ENCODE peak calls at places on chromosome 1, in eight cellular contexts. One of them, this sample, is unnamed.

GRCh38 chr1:103948526-103948925 is 198.8 kb downstream of the AMY1C start:
- DNase-seq in brain microvascular endothelial cell: no peak
- DNase-seq in upper lobe of left lung: no peak
- DNase-seq in activated CD4-positive, alpha-beta T cell treated with anti-CD3 and anti-CD28 coated beads, Interleukin-2, amount 50 U/mL, for 1 hour: no peak
- DNase-seq in stimulated activated naive CD8-positive, alpha-beta T cell treated with anti-CD3 and anti-CD28 coated beads, Interleukin-15, amount 100 ng/mL, for 72 hours: no peak
- DNase-seq in GOT3: no peak
- DNase-seq in head of caudate nucleus: no peak
- DNase-seq in WTC11: no peak
- DNase-seq in this sample: no peak

GRCh38 chr1:42340093-42340492 is 5.1 kb upstream of the FOXJ3 start:
- DNase-seq in GOT3: no peak
- DNase-seq in head of caudate nucleus: no peak
- DNase-seq in stimulated activated naive CD8-positive, alpha-beta T cell treated with anti-CD3 and anti-CD28 coated beads, Interleukin-15, amount 100 ng/mL, for 72 hours: no peak
- DNase-seq in upper lobe of left lung: no peak
- DNase-seq in brain microvascular endothelial cell: no peak
- DNase-seq in activated CD4-positive, alpha-beta T cell treated with anti-CD3 and anti-CD28 coated beads, Interleukin-2, amount 50 U/mL, for 1 hour: no peak
- DNase-seq in WTC11: no peak
- DNase-seq in this sample: no peak

GRCh38 chr1:53543130-53543770 is 84.1 kb downstream of the DMRTB1 start:
- DNase-seq in upper lobe of left lung: no peak
- DNase-seq in brain microvascular endothelial cell: no peak
- DNase-seq in stimulated activated naive CD8-positive, alpha-beta T cell treated with anti-CD3 and anti-CD28 coated beads, Interleukin-15, amount 100 ng/mL, for 72 hours: no peak
- DNase-seq in WTC11: no peak
- DNase-seq in activated CD4-positive, alpha-beta T cell treated with anti-CD3 and anti-CD28 coated beads, Interleukin-2, amount 50 U/mL, for 1 hour: no peak
- DNase-seq in GOT3: no peak
- DNase-seq in head of caudate nucleus: no peak
- DNase-seq in this sample: no peak

GRCh38 chr1:14738235-14738634 is 139.8 kb downstream of the KAZN start:
- DNase-seq in upper lobe of left lung: no peak
- DNase-seq in head of caudate nucleus: no peak
- DNase-seq in activated CD4-positive, alpha-beta T cell treated with anti-CD3 and anti-CD28 coated beads, Interleukin-2, amount 50 U/mL, for 1 hour: no peak
- DNase-seq in brain microvascular endothelial cell: no peak
- DNase-seq in GOT3: no peak
- DNase-seq in stimulated activated naive CD8-positive, alpha-beta T cell treated with anti-CD3 and anti-CD28 coated beads, Interleukin-15, amount 100 ng/mL, for 72 hours: no peak
- DNase-seq in WTC11: no peak
- DNase-seq in this sample: no peak

GRCh38 chr1:220894025-220894923 is 15.0 kb downstream of the HLX start:
- DNase-seq in brain microvascular endothelial cell: no peak
- DNase-seq in GOT3: no peak
- DNase-seq in stimulated activated naive CD8-positive, alpha-beta T cell treated with anti-CD3 and anti-CD28 coated beads, Interleukin-15, amount 100 ng/mL, for 72 hours: no peak
- DNase-seq in head of caudate nucleus: no peak
- DNase-seq in WTC11: peak; percentile 57
- DNase-seq in upper lobe of left lung: peak; percentile 82
- DNase-seq in activated CD4-positive, alpha-beta T cell treated with anti-CD3 and anti-CD28 coated beads, Interleukin-2, amount 50 U/mL, for 1 hour: no peak
- DNase-seq in this sample: no peak

GRCh38 chr1:183812686-183813569 is 8.0 kb downstream of the RGL1 start:
- DNase-seq in head of caudate nucleus: no peak
- DNase-seq in activated CD4-positive, alpha-beta T cell treated with anti-CD3 and anti-CD28 coated beads, Interleukin-2, amount 50 U/mL, for 1 hour: no peak
- DNase-seq in brain microvascular endothelial cell: peak; percentile 74
- DNase-seq in WTC11: peak; percentile 14
- DNase-seq in upper lobe of left lung: no peak
- DNase-seq in stimulated activated naive CD8-positive, alpha-beta T cell treated with anti-CD3 and anti-CD28 coated beads, Interleukin-15, amount 100 ng/mL, for 72 hours: no peak
- DNase-seq in GOT3: no peak
- DNase-seq in this sample: no peak

GRCh38 chr1:58282623-58283022 is 263.9 kb downstream of the OMA1 start:
- DNase-seq in GOT3: no peak
- DNase-seq in activated CD4-positive, alpha-beta T cell treated with anti-CD3 and anti-CD28 coated beads, Interleukin-2, amount 50 U/mL, for 1 hour: no peak
- DNase-seq in head of caudate nucleus: peak; percentile 24
- DNase-seq in upper lobe of left lung: no peak
- DNase-seq in brain microvascular endothelial cell: no peak
- DNase-seq in WTC11: no peak
- DNase-seq in stimulated activated naive CD8-positive, alpha-beta T cell treated with anti-CD3 and anti-CD28 coated beads, Interleukin-15, amount 100 ng/mL, for 72 hours: no peak
- DNase-seq in this sample: no peak

GRCh38 chr1:26597629-26598039 is 68.1 kb downstream of the RPS6KA1 start:
- DNase-seq in head of caudate nucleus: no peak
- DNase-seq in WTC11: no peak
- DNase-seq in activated CD4-positive, alpha-beta T cell treated with anti-CD3 and anti-CD28 coated beads, Interleukin-2, amount 50 U/mL, for 1 hour: no peak
- DNase-seq in upper lobe of left lung: no peak
- DNase-seq in GOT3: no peak
- DNase-seq in brain microvascular endothelial cell: no peak
- DNase-seq in stimulated activated naive CD8-positive, alpha-beta T cell treated with anti-CD3 and anti-CD28 coated beads, Interleukin-15, amount 100 ng/mL, for 72 hours: no peak
- DNase-seq in this sample: no peak

GRCh38 chr1:76425843-76426145 is 351.2 kb downstream of the ST6GALNAC3 start:
- DNase-seq in head of caudate nucleus: no peak
- DNase-seq in brain microvascular endothelial cell: peak; percentile 79
- DNase-seq in stimulated activated naive CD8-positive, alpha-beta T cell treated with anti-CD3 and anti-CD28 coated beads, Interleukin-15, amount 100 ng/mL, for 72 hours: no peak
- DNase-seq in GOT3: no peak
- DNase-seq in WTC11: no peak
- DNase-seq in activated CD4-positive, alpha-beta T cell treated with anti-CD3 and anti-CD28 coated beads, Interleukin-2, amount 50 U/mL, for 1 hour: no peak
- DNase-seq in upper lobe of left lung: no peak
- DNase-seq in this sample: no peak

GRCh38 chr1:9711466-9712020 is 60.0 kb downstream of the PIK3CD start:
- DNase-seq in head of caudate nucleus: no peak
- DNase-seq in WTC11: no peak
- DNase-seq in activated CD4-positive, alpha-beta T cell treated with anti-CD3 and anti-CD28 coated beads, Interleukin-2, amount 50 U/mL, for 1 hour: no peak
- DNase-seq in stimulated activated naive CD8-positive, alpha-beta T cell treated with anti-CD3 and anti-CD28 coated beads, Interleukin-15, amount 100 ng/mL, for 72 hours: no peak
- DNase-seq in upper lobe of left lung: no peak
- DNase-seq in brain microvascular endothelial cell: no peak
- DNase-seq in GOT3: no peak
- DNase-seq in this sample: no peak

GRCh38 chr1:182955596-182956588 is 2.9 kb upstream of the SHCBP1L start:
- DNase-seq in upper lobe of left lung: no peak
- DNase-seq in GOT3: peak; percentile 90
- DNase-seq in brain microvascular endothelial cell: peak; percentile 92
- DNase-seq in head of caudate nucleus: no peak
- DNase-seq in stimulated activated naive CD8-positive, alpha-beta T cell treated with anti-CD3 and anti-CD28 coated beads, Interleukin-15, amount 100 ng/mL, for 72 hours: no peak
- DNase-seq in WTC11: no peak
- DNase-seq in activated CD4-positive, alpha-beta T cell treated with anti-CD3 and anti-CD28 coated beads, Interleukin-2, amount 50 U/mL, for 1 hour: no peak
- DNase-seq in this sample: no peak

GRCh38 chr1:77539510-77540142 is 142.8 kb downstream of the ZZZ3 start:
- DNase-seq in brain microvascular endothelial cell: peak; percentile 70
- DNase-seq in upper lobe of left lung: no peak
- DNase-seq in WTC11: no peak
- DNase-seq in stimulated activated naive CD8-positive, alpha-beta T cell treated with anti-CD3 and anti-CD28 coated beads, Interleukin-15, amount 100 ng/mL, for 72 hours: no peak
- DNase-seq in GOT3: no peak
- DNase-seq in head of caudate nucleus: no peak
- DNase-seq in activated CD4-positive, alpha-beta T cell treated with anti-CD3 and anti-CD28 coated beads, Interleukin-2, amount 50 U/mL, for 1 hour: no peak
- DNase-seq in this sample: no peak

GRCh38 chr1:229403573-229403972 is 30.3 kb downstream of the ACTA1 start:
- DNase-seq in activated CD4-positive, alpha-beta T cell treated with anti-CD3 and anti-CD28 coated beads, Interleukin-2, amount 50 U/mL, for 1 hour: no peak
- DNase-seq in WTC11: no peak
- DNase-seq in upper lobe of left lung: no peak
- DNase-seq in head of caudate nucleus: no peak
- DNase-seq in stimulated activated naive CD8-positive, alpha-beta T cell treated with anti-CD3 and anti-CD28 coated beads, Interleukin-15, amount 100 ng/mL, for 72 hours: no peak
- DNase-seq in GOT3: no peak
- DNase-seq in brain microvascular endothelial cell: no peak
- DNase-seq in this sample: no peak

GRCh38 chr1:154962238-154962678 is 676 bp upstream of the PYGO2 start:
- DNase-seq in upper lobe of left lung: no peak
- DNase-seq in WTC11: no peak
- DNase-seq in activated CD4-positive, alpha-beta T cell treated with anti-CD3 and anti-CD28 coated beads, Interleukin-2, amount 50 U/mL, for 1 hour: no peak
- DNase-seq in stimulated activated naive CD8-positive, alpha-beta T cell treated with anti-CD3 and anti-CD28 coated beads, Interleukin-15, amount 100 ng/mL, for 72 hours: no peak
- DNase-seq in GOT3: no peak
- DNase-seq in brain microvascular endothelial cell: no peak
- DNase-seq in head of caudate nucleus: no peak
- DNase-seq in this sample: peak; percentile 55

GRCh38 chr1:194233069-194233468 is 1046.7 kb upstream of the B3GALT2 start:
- DNase-seq in head of caudate nucleus: no peak
- DNase-seq in activated CD4-positive, alpha-beta T cell treated with anti-CD3 and anti-CD28 coated beads, Interleukin-2, amount 50 U/mL, for 1 hour: no peak
- DNase-seq in brain microvascular endothelial cell: peak; percentile 5
- DNase-seq in WTC11: no peak
- DNase-seq in stimulated activated naive CD8-positive, alpha-beta T cell treated with anti-CD3 and anti-CD28 coated beads, Interleukin-15, amount 100 ng/mL, for 72 hours: no peak
- DNase-seq in GOT3: no peak
- DNase-seq in upper lobe of left lung: no peak
- DNase-seq in this sample: no peak

GRCh38 chr1:245685111-245685810 is 530.5 kb downstream of the KIF26B start:
- DNase-seq in GOT3: no peak
- DNase-seq in activated CD4-positive, alpha-beta T cell treated with anti-CD3 and anti-CD28 coated beads, Interleukin-2, amount 50 U/mL, for 1 hour: no peak
- DNase-seq in brain microvascular endothelial cell: no peak
- DNase-seq in head of caudate nucleus: no peak
- DNase-seq in upper lobe of left lung: peak; percentile 81
- DNase-seq in stimulated activated naive CD8-positive, alpha-beta T cell treated with anti-CD3 and anti-CD28 coated beads, Interleukin-15, amount 100 ng/mL, for 72 hours: no peak
- DNase-seq in WTC11: no peak
- DNase-seq in this sample: no peak

GRCh38 chr1:2240251-2241156 is 12.4 kb downstream of the SKI start:
- DNase-seq in head of caudate nucleus: peak; percentile 70
- DNase-seq in upper lobe of left lung: peak; percentile 85
- DNase-seq in stimulated activated naive CD8-positive, alpha-beta T cell treated with anti-CD3 and anti-CD28 coated beads, Interleukin-15, amount 100 ng/mL, for 72 hours: peak; percentile 39
- DNase-seq in activated CD4-positive, alpha-beta T cell treated with anti-CD3 and anti-CD28 coated beads, Interleukin-2, amount 50 U/mL, for 1 hour: peak; percentile 52
- DNase-seq in brain microvascular endothelial cell: no peak
- DNase-seq in WTC11: no peak
- DNase-seq in GOT3: no peak
- DNase-seq in this sample: no peak